ENCODE peak calls at places on chromosome 18, in nine cellular contexts. A is neural crest cell, X is upper lobe of right lung, W is IMR-90, Y is RWPE1, L is endothelial cell, V is GM13977, U is epithelial cell of esophagus, C is GM23338. G is an unnamed sample.

GRCh38 chr18:50880108-50880465 is 1.2 kb downstream of the ME2 start:
- DNase-seq in C (peak; percentile 20), U (no peak), Y (no peak), X (no peak), W (no peak), V (peak; percentile 24), L (no peak), A (no peak), G (peak; percentile 20)

GRCh38 chr18:52484977-52485376 is 145.0 kb downstream of the DCC start:
- DNase-seq in W (no peak), Y (no peak), U (no peak), C (no peak), X (no peak), V (no peak), L (no peak), A (no peak), G (no peak)

GRCh38 chr18:26700728-26701127 is 152.4 kb upstream of the KCTD1 start:
- DNase-seq in X (no peak), U (no peak), V (no peak), A (no peak), C (no peak), L (no peak), W (no peak), Y (no peak), G (no peak)

GRCh38 chr18:25639601-25640000 is 287.6 kb upstream of the ZNF521 start:
- DNase-seq in V (no peak), L (no peak), A (no peak), Y (no peak), X (no peak), W (peak; percentile 75), C (no peak), U (no peak), G (no peak)

GRCh38 chr18:33128581-33128980 is 311.9 kb downstream of the CCDC178 start:
- DNase-seq in A (no peak), W (no peak), X (no peak), V (no peak), C (no peak), L (no peak), U (peak; percentile 47), Y (no peak), G (no peak)

GRCh38 chr18:63137999-63138448 is 181.5 kb downstream of the BCL2 start:
- DNase-seq in V (no peak), L (peak; percentile 58), A (no peak), Y (no peak), U (no peak), C (no peak), W (no peak), X (no peak), G (no peak)

GRCh38 chr18:25187582-25188291 is 164.2 kb downstream of the ZNF521 start:
- DNase-seq in C (no peak), X (no peak), L (no peak), A (no peak), U (no peak), V (no peak), W (no peak), Y (no peak), G (no peak)

GRCh38 chr18:33567705-33568104 is 10.3 kb upstream of the ASXL3 start:
- DNase-seq in W (no peak), U (no peak), X (no peak), Y (no peak), A (no peak), L (no peak), V (no peak), C (no peak), G (no peak)

GRCh38 chr18:6561893-6562292 is 147.2 kb upstream of the L3MBTL4 start:
- DNase-seq in Y (no peak), A (no peak), C (no peak), U (no peak), L (no peak), W (no peak), V (no peak), X (no peak), G (no peak)

GRCh38 chr18:8559612-8560011 is 49.6 kb upstream of the RAB12 start:
- DNase-seq in C (no peak), U (peak; percentile 36), A (no peak), Y (no peak), L (no peak), X (no peak), W (peak; percentile 18), V (no peak), G (no peak)

DNA sequence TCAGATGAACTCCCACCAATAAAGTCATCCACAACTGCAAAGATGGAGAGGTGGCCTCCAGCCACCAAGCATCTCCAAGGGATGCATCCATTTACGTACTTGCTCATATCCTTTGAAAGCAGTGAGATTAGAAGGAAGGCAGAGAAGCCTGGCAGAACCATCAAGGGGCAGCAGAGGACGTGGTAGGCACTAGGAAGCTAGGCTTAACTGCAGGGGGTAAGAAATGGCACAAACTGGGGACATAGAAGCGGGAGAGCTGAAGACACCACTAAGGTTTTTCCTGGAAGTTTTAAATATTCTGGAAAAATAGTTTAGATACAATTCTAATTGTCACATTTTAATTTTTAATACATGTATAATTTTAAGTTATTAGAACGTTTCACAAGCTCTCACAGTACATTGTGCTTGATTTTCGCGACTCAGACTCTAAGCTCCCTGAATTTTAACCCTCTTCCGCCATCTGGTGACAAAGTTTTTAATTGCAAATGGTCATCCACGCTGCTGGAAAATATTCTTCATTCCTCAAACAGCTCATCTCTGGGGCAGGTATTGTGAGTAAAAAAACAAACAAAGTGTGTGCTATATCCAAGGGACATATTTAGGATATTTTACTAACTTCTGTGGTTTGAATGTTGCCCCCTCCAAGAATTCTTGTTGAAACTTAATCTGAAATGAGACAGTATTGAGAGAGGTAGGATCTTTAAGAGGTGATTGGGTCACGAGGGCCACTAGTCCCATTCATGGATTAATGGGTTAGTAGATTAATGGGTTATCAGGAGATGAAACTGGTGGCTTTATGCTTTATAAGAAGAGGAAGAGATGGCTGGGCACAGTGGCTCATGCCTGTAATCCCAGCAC is 1.6 kb upstream of the PSTPIP2 start:
- DNase-seq in L (peak; percentile 68), V (peak; percentile 47), W (peak; percentile 69), Y (no peak), A (peak; percentile 70), U (peak; percentile 75), X (no peak), C (peak; percentile 82), G (peak; percentile 59)
- TF ChIP-seq CTCF in L (peak; percentile 82), V (peak; percentile 62), W (peak; percentile 76), Y (peak; percentile 74), A (peak; percentile 79), U (peak; percentile 69), X (peak; percentile 76), C (peak; percentile 79), G (peak; percentile 47)

GRCh38 chr18:47876813-47877212 is 53.6 kb downstream of the SMAD2 start:
- DNase-seq in X (no peak), V (no peak), L (no peak), A (no peak), W (no peak), C (peak; percentile 25), U (no peak), Y (no peak), G (no peak)
- TF ChIP-seq CTCF in X (no peak), V (no peak), L (no peak), A (peak; percentile 38), W (no peak), C (peak; percentile 30), U (no peak), Y (no peak), G (no peak)

GRCh38 chr18:41391616-41392610 is 563.1 kb upstream of the PIK3C3 start:
- DNase-seq in V (peak; percentile 31), A (peak; percentile 51), W (peak; percentile 70), U (peak; percentile 68), Y (peak; percentile 4), X (peak; percentile 69), L (peak; percentile 66), C (peak; percentile 91), G (peak; percentile 14)

GRCh38 chr18:41396861-41397260 is 558.2 kb upstream of the PIK3C3 start:
- DNase-seq in A (no peak), Y (no peak), V (no peak), C (no peak), W (peak; percentile 1), L (no peak), X (no peak), U (peak; percentile 67), G (no peak)

GRCh38 chr18:41389936-41390667 is 564.9 kb upstream of the PIK3C3 start:
- DNase-seq in A (no peak), X (no peak), W (no peak), L (no peak), Y (no peak), V (no peak), C (no peak), U (no peak), G (no peak)

GRCh38 chr18:41396211-41396610 is 558.8 kb upstream of the PIK3C3 start:
- DNase-seq in L (no peak), C (no peak), V (no peak), U (no peak), Y (no peak), A (no peak), W (no peak), X (no peak), G (no peak)

GRCh38 chr18:41395695-41396094 is 559.3 kb upstream of the PIK3C3 start:
- DNase-seq in L (no peak), W (peak; percentile 1), C (no peak), Y (no peak), U (peak; percentile 28), A (no peak), V (no peak), X (no peak), G (no peak)
- TF ChIP-seq CTCF in L (peak; percentile 22), W (peak; percentile 9), C (peak; percentile 12), Y (no peak), U (peak; percentile 4), A (peak; percentile 35), V (no peak), X (no peak), G (no peak)

GRCh38 chr18:13397504-13398163 is 179.1 kb downstream of the LDLRAD4 start:
- DNase-seq in A (no peak), X (no peak), U (no peak), V (no peak), C (no peak), L (no peak), Y (no peak), W (no peak), G (no peak)

GRCh38 chr18:13398631-13399030 is 180.1 kb downstream of the LDLRAD4 start:
- DNase-seq in W (no peak), V (no peak), X (no peak), U (no peak), C (no peak), A (no peak), Y (no peak), L (no peak), G (no peak)

GRCh38 chr18:13401404-13401803 is 182.8 kb downstream of the LDLRAD4 start:
- DNase-seq in A (no peak), C (no peak), U (no peak), L (no peak), Y (no peak), V (no peak), W (no peak), X (no peak), G (no peak)

GRCh38 chr18:13400636-13401315 is 182.2 kb downstream of the LDLRAD4 start:
- DNase-seq in W (no peak), Y (no peak), X (no peak), C (no peak), V (no peak), U (no peak), A (no peak), L (no peak), G (no peak)

DNA sequence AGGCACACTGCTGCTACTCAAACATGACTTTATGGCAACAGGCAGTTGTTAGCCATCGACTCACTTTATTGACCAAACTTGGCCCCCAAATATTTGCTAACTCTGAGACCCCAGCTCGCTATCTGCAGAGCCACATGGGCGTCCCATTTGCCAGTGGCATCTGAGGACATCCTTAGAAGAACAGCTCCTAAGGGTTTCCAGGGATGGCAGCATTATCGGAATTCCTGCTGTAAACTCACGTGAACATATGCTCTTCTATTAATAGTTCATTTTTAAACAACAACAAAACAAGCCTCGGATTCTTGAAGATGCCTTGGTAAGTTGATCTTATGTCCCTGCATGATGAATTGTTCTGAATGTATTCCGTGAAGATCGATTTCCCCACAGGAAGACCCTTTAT is 181.0 kb downstream of the LDLRAD4 start:
- DNase-seq in Y (no peak), A (no peak), C (no peak), U (no peak), V (no peak), L (no peak), X (no peak), W (no peak), G (no peak)
- TF ChIP-seq CTCF in Y (no peak), A (no peak), C (no peak), U (no peak), V (no peak), L (no peak), X (no peak), W (no peak), G (no peak)

G was measured in GM20000.